ENCODE peak calls at places on chromosomes 2 and 18, in four cellular contexts. T is HS-5, C is Kasumi-1, O is endothelial cell. R is an unnamed sample.

GRCh38 chr2:130391872-130392670 is 36.2 kb downstream of the PTPN18 start:
- DNase-seq in T (no peak), C (peak; percentile 46), O (no peak), R (no peak)

GRCh38 chr18:31105733-31106132 is 3.5 kb upstream of the DSC2 start:
- DNase-seq in T (no peak), C (no peak), O (no peak), R (no peak)

GRCh38 chr2:24919100-24919976 is 699 bp downstream of the ADCY3 start:
- DNase-seq in T (no peak), C (peak; percentile 39), O (peak; percentile 34), R (no peak)

GRCh38 chr18:29225351-29225750 is 1048.4 kb upstream of the CDH2 start:
- DNase-seq in T (no peak), C (no peak), O (no peak), R (no peak)

GRCh38 chr2:1854747-1855146 is 110.4 kb upstream of the PXDN start:
- DNase-seq in T (no peak), C (peak; percentile 9), O (peak; percentile 64), R (peak; percentile 88)

GRCh38 chr2:45067859-45068642 is 58.8 kb upstream of the SIX2 start:
- DNase-seq in T (no peak), C (no peak), O (peak; percentile 9), R (no peak)

GRCh38 chr18:76573325-76574025 is 78.4 kb upstream of the ZNF516 start:
- DNase-seq in T (peak; percentile 26), C (peak; percentile 12), O (no peak), R (no peak)

GRCh38 chr2:157894694-157895450 is 18.7 kb upstream of the ACVR1 start:
- DNase-seq in T (no peak), C (no peak), O (no peak), R (no peak)

GRCh38 chr18:63002305-63002704 is 287.0 kb downstream of the PHLPP1 start:
- DNase-seq in T (no peak), C (no peak), O (no peak), R (no peak)

GRCh38 chr2:229629039-229629438 is 85.3 kb downstream of the DNER start:
- DNase-seq in T (no peak), C (no peak), O (no peak), R (no peak)

GRCh38 chr2:38260469-38260868 is 116.6 kb downstream of the ATL2 start:
- DNase-seq in T (no peak), C (no peak), O (no peak), R (no peak)

GRCh38 chr2:73163522-73164367 is 38.6 kb upstream of the NOTO start:
- DNase-seq in T (peak; percentile 46), C (peak; percentile 82), O (peak; percentile 82), R (peak; percentile 12)

GRCh38 chr18:31648966-31649429 is 35.4 kb downstream of the B4GALT6 start:
- DNase-seq in T (no peak), C (peak; percentile 34), O (no peak), R (peak; percentile 6)

GRCh38 chr2:211086049-211086448 is 529.6 kb downstream of the CPS1 start:
- DNase-seq in T (no peak), C (no peak), O (no peak), R (no peak)

GRCh38 chr2:228602277-228602676 is 420.8 kb upstream of the SPHKAP start:
- DNase-seq in T (no peak), C (no peak), O (no peak), R (no peak)

GRCh38 chr2:95260028-95261023 is 13.9 kb upstream of the PROM2 start:
- DNase-seq in T (no peak), C (peak; percentile 11), O (no peak), R (no peak)

GRCh38 chr2:11377915-11378649 is 33.6 kb upstream of the ROCK2 start:
- DNase-seq in T (no peak), C (no peak), O (no peak), R (peak; percentile 3)

GRCh38 chr2:121860033-121860810 is 104.8 kb downstream of the TSN start:
- DNase-seq in T (peak; percentile 98), C (no peak), O (no peak), R (no peak)